ENCODE peak calls at places on chromosome 17, in four cellular contexts. One of them, this sample, is unnamed.

GRCh38 chr17:28466521-28467048 is 6.9 kb upstream of the SLC13A2 start:
- DNase-seq in ovary: no peak
- DNase-seq in neural progenitor cell: no peak
- DNase-seq in brain microvascular endothelial cell: peak; percentile 16
- DNase-seq in this sample: no peak

GRCh38 chr17:1764274-1764673 is 2.4 kb downstream of the SERPINF1 start:
- DNase-seq in brain microvascular endothelial cell: peak; percentile 74
- DNase-seq in neural progenitor cell: no peak
- DNase-seq in ovary: peak; percentile 74
- DNase-seq in this sample: peak; percentile 59

GRCh38 chr17:72192409-72193192 is 71.8 kb downstream of the SOX9 start:
- DNase-seq in ovary: no peak
- DNase-seq in neural progenitor cell: no peak
- DNase-seq in brain microvascular endothelial cell: peak; percentile 90
- DNase-seq in this sample: peak; percentile 38

GRCh38 chr17:13874134-13874533 is 195.2 kb upstream of the COX10 start:
- DNase-seq in brain microvascular endothelial cell: no peak
- DNase-seq in neural progenitor cell: no peak
- DNase-seq in ovary: no peak
- DNase-seq in this sample: no peak

GRCh38 chr17:146983-147761 is 9.8 kb downstream of the SCGB1C2 start:
- DNase-seq in neural progenitor cell: no peak
- DNase-seq in brain microvascular endothelial cell: no peak
- DNase-seq in ovary: peak; percentile 7
- DNase-seq in this sample: no peak

GRCh38 chr17:6047966-6048365 is 22.2 kb upstream of the WSCD1 start:
- DNase-seq in ovary: no peak
- DNase-seq in brain microvascular endothelial cell: no peak
- DNase-seq in neural progenitor cell: no peak
- DNase-seq in this sample: no peak

GRCh38 chr17:46201491-46201890 is 8.3 kb upstream of the KANSL1 start:
- DNase-seq in neural progenitor cell: no peak
- DNase-seq in brain microvascular endothelial cell: no peak
- DNase-seq in ovary: no peak
- DNase-seq in this sample: no peak

GRCh38 chr17:39927928-39928867 is 666 bp downstream of the LRRC3C start:
- DNase-seq in ovary: peak; percentile 50
- DNase-seq in neural progenitor cell: peak; percentile 75
- DNase-seq in brain microvascular endothelial cell: peak; percentile 3
- DNase-seq in this sample: peak; percentile 56

GRCh38 chr17:36921131-36921851 is 16.0 kb upstream of the LHX1 start:
- DNase-seq in ovary: no peak
- DNase-seq in brain microvascular endothelial cell: no peak
- DNase-seq in neural progenitor cell: peak; percentile 92
- DNase-seq in this sample: no peak

GRCh38 chr17:16120937-16121336 is 94.4 kb downstream of the NCOR1 start:
- DNase-seq in brain microvascular endothelial cell: no peak
- DNase-seq in neural progenitor cell: no peak
- DNase-seq in ovary: no peak
- DNase-seq in this sample: no peak

GRCh38 chr17:37475713-37476420 is 13.8 kb upstream of the DUSP14 start:
- DNase-seq in ovary: no peak
- DNase-seq in neural progenitor cell: no peak
- DNase-seq in brain microvascular endothelial cell: no peak
- DNase-seq in this sample: no peak

GRCh38 chr17:17605747-17606083 is 14.2 kb upstream of the PEMT start:
- DNase-seq in neural progenitor cell: no peak
- DNase-seq in ovary: no peak
- DNase-seq in brain microvascular endothelial cell: peak; percentile 23
- DNase-seq in this sample: no peak

GRCh38 chr17:74922694-74923537 is at the start of gene USH1G:
- DNase-seq in brain microvascular endothelial cell: no peak
- DNase-seq in neural progenitor cell: peak; percentile 47
- DNase-seq in ovary: peak; percentile 26
- DNase-seq in this sample: no peak

GRCh38 chr17:9370464-9370863 is 205.2 kb downstream of the STX8 start:
- DNase-seq in brain microvascular endothelial cell: peak; percentile 38
- DNase-seq in ovary: no peak
- DNase-seq in neural progenitor cell: no peak
- DNase-seq in this sample: no peak

GRCh38 chr17:67491678-67492019 is 114.6 kb downstream of the PITPNC1 start:
- DNase-seq in ovary: no peak
- DNase-seq in neural progenitor cell: no peak
- DNase-seq in brain microvascular endothelial cell: no peak
- DNase-seq in this sample: no peak

GRCh38 chr17:77471984-77472836 is 331.4 kb downstream of the SEC14L1 start:
- DNase-seq in ovary: peak; percentile 72
- DNase-seq in neural progenitor cell: peak; percentile 92
- DNase-seq in brain microvascular endothelial cell: no peak
- DNase-seq in this sample: peak; percentile 81

DNA sequence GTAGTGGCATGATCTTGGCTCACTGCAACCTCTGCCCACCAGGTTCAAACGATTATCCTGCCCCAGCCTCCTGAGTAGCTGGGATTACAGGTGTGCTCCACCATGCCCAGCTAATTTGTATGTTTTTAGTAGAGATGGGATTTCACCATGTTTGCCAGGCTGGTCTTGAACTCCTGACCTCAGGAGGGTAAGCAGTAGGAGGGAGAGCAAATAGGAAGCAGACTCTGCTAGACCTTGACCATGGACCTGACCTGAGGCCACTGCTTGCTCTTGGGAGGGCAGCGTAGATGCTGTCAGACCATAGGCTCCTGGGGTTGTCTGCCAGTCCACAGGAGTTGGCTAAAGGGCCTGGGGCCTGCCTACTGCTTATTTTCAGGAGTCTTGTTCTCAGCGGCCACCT is 28.6 kb downstream of the AKAP1 start:
- DNase-seq in brain microvascular endothelial cell: no peak
- DNase-seq in ovary: no peak
- DNase-seq in neural progenitor cell: no peak
- DNase-seq in this sample: no peak
- H3K36me3 ChIP-seq in brain microvascular endothelial cell: peaks cover 8% of the 10 kb centered on the region
- H3K36me3 ChIP-seq in ovary: no peaks in the 10 kb centered on the region
- H3K36me3 ChIP-seq in neural progenitor cell: no peaks in the 10 kb centered on the region
- H3K36me3 ChIP-seq in this sample: peaks cover 48% of the 10 kb centered on the region

GRCh38 chr17:55585629-55586028 is 74.4 kb upstream of the SMIM36 start:
- DNase-seq in ovary: no peak
- DNase-seq in neural progenitor cell: no peak
- DNase-seq in brain microvascular endothelial cell: no peak
- DNase-seq in this sample: no peak
- TF ChIP-seq CTCF in ovary: no peak
- TF ChIP-seq CTCF in neural progenitor cell: no peak
- TF ChIP-seq CTCF in brain microvascular endothelial cell: peak; percentile 16
- TF ChIP-seq CTCF in this sample: no peak

DNA sequence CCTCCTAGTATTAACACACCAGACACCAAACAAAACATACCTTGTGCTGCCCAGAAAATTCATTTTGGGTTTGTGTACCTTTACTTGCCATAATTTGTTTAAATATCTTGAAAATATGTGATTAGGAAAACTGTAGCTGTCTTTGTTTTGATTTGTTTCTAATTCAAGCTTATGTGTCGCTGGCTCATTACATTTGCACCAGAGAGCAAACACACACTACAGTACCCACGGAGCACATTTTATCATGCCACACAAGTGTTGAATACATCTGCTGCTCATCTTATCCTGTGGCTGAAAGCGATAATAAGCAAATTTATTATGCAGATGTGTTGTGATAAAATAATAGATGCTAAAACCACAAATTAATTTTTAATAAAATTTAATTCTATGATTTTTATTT is 63.1 kb downstream of the SPAG9 start:
- DNase-seq in ovary: no peak
- DNase-seq in brain microvascular endothelial cell: no peak
- DNase-seq in neural progenitor cell: no peak
- DNase-seq in this sample: no peak
- H3K27ac ChIP-seq in ovary: no peak overlapping the region
- H3K27ac ChIP-seq in brain microvascular endothelial cell: peak overlapping the region; percentile 79
- H3K27ac ChIP-seq in neural progenitor cell: peak overlapping the region; percentile 79
- H3K27ac ChIP-seq in this sample: no peak overlapping the region

DNA sequence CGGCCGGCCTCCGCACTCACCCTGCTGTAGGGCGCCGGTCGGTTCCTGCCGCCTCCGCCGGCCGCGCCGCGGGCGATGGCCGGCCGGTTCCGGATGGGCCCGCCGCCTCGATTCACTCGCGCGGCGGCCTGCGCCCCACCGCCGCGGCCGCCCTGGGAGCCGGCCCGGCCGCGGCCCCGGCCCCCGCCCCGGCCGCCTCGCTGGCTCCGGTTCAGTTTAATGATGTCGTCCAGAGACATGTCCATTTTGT is 158 bp downstream of the ALYREF start:
- DNase-seq in neural progenitor cell: no peak
- DNase-seq in brain microvascular endothelial cell: no peak
- DNase-seq in ovary: no peak
- DNase-seq in this sample: no peak
- H3K36me3 ChIP-seq in neural progenitor cell: peaks cover 12% of the 10 kb centered on the region
- H3K36me3 ChIP-seq in brain microvascular endothelial cell: peaks cover 40% of the 10 kb centered on the region
- H3K36me3 ChIP-seq in ovary: no peaks in the 10 kb centered on the region
- H3K36me3 ChIP-seq in this sample: peaks cover 43% of the 10 kb centered on the region

GRCh38 chr17:65987988-65988387 is 203.9 kb downstream of the CEP112 start:
- DNase-seq in neural progenitor cell: peak; percentile 64
- DNase-seq in brain microvascular endothelial cell: peak; percentile 39
- DNase-seq in ovary: no peak
- DNase-seq in this sample: no peak
- TF ChIP-seq CTCF in neural progenitor cell: peak; percentile 81
- TF ChIP-seq CTCF in brain microvascular endothelial cell: peak; percentile 63
- TF ChIP-seq CTCF in ovary: no peak
- TF ChIP-seq CTCF in this sample: no peak

DNA sequence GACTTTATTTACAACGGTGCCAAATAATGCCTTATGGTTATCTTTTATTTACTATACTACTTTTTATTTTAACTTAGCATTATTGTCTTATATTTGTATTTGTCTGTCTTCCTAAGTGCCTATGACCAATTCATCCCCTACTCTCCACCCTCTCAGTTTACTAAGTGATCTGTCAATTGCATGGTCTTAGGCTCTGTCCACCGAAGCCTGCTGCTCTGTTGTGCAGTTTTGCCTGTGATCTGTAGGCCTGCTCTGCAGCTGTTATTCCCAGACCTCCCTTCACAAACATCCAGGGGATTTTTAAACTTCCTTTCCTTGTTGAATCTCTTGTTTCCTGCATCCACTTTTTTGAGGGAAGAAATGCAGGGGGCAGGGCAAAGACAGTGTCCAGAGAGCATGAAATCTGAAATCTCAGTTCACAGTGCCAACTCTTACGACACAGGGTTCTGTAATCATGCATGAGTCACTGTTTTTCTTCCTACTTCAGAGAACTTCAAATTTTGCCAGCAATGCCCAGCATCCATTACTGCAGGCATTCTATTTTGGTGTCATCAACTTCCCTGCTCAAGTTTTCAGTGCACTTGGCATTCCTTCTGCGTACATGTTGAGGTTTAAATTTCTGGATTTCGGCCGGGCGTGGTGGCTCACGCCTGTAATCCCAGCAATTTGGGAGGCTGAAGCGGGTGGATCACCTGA is 11.4 kb downstream of the SLFN5 start:
- DNase-seq in neural progenitor cell: no peak
- DNase-seq in ovary: peak; percentile 37
- DNase-seq in brain microvascular endothelial cell: peak; percentile 87
- DNase-seq in this sample: peak; percentile 85
- H3K27ac ChIP-seq in neural progenitor cell: no peak overlapping the region
- H3K27ac ChIP-seq in ovary: no peak overlapping the region
- H3K27ac ChIP-seq in brain microvascular endothelial cell: peak overlapping the region; percentile 35
- H3K27ac ChIP-seq in this sample: no peak overlapping the region

DNA sequence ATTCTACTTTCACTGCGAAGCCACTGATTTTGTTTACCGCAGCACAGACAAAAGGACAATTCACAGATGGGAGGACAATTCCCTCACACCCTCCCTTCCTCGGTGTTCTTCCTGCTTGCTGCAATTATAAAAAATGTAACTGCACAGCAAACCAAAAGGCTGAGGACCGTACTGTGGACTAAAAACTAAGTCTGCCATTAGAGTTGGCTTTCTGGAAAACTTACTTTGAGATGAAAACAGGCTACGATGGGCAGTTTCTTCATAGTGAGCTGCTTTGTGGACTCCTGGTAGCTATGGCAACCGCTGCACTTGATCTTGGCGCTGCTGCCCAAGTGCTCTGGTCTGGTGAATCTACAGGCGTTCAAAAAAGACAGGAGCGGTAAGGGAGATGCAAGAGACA is 35.2 kb downstream of the USP22 start:
- DNase-seq in neural progenitor cell: no peak
- DNase-seq in ovary: no peak
- DNase-seq in brain microvascular endothelial cell: no peak
- DNase-seq in this sample: no peak
- H3K36me3 ChIP-seq in neural progenitor cell: peaks cover 17% of the 10 kb centered on the region
- H3K36me3 ChIP-seq in ovary: no peaks in the 10 kb centered on the region
- H3K36me3 ChIP-seq in brain microvascular endothelial cell: peaks cover 93% of the 10 kb centered on the region
- H3K36me3 ChIP-seq in this sample: peaks cover 48% of the 10 kb centered on the region

DNA sequence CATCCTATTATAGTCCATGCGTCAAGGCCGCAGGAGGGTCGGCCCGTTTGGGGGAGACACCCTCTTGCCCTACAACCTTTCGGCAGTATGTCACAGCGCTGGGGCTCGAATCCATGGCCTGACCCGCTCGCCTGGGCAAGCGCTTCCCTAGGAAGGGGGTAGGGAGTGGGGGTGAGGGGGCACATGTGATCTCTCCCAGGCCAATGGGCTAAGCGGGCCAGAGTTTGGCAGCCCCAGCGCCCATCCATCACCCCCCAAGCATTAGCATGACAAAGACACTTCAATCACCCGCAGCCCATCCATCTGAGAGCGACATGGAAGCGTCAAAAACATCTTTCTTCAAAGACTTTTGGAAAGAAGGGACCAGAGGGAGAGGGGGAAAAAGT is at the start of gene HOXB1:
- DNase-seq in brain microvascular endothelial cell: no peak
- DNase-seq in ovary: no peak
- DNase-seq in neural progenitor cell: no peak
- DNase-seq in this sample: no peak
- TF ChIP-seq CTCF in brain microvascular endothelial cell: no peak
- TF ChIP-seq CTCF in ovary: no peak
- TF ChIP-seq CTCF in neural progenitor cell: no peak
- TF ChIP-seq CTCF in this sample: no peak

This sample was measured in lung.